ENCODE peak calls at places on chromosomes 3 and 15, in five cellular contexts. A, N, D, C and X are unnamed samples.

GRCh38 chr15:35087759-35088158 is 2.7 kb upstream of the NANOGP8 start:
- DNase-seq in A (no peak), N (no peak), D (no peak), C (no peak), X (no peak)

GRCh38 chr15:48720646-48721045 is 75.1 kb upstream of the FBN1 start:
- DNase-seq in A (no peak), N (no peak), D (no peak), C (no peak), X (no peak)

GRCh38 chr3:184375747-184376495 is 2.1 kb downstream of the THPO start:
- DNase-seq in A (no peak), N (no peak), D (no peak), C (no peak), X (no peak)

GRCh38 chr3:85875589-85875988 is 916.8 kb downstream of the CADM2 start:
- DNase-seq in A (no peak), N (no peak), D (no peak), C (no peak), X (no peak)

GRCh38 chr15:57476533-57476975 is 100.2 kb downstream of the CGNL1 start:
- DNase-seq in A (no peak), N (no peak), D (no peak), C (no peak), X (no peak)

GRCh38 chr15:25541228-25541627 is 102.4 kb upstream of the UBE3A start:
- DNase-seq in A (no peak), N (no peak), D (no peak), C (no peak), X (no peak)

GRCh38 chr3:153273767-153274443 is 111.9 kb downstream of the RAP2B start:
- DNase-seq in A (peak; percentile 32), N (no peak), D (no peak), C (no peak), X (no peak)

GRCh38 chr15:99253381-99254090 is 2.3 kb downstream of the LRRC28 start:
- DNase-seq in A (no peak), N (no peak), D (no peak), C (no peak), X (no peak)

GRCh38 chr15:26873846-26874245 is 7.0 kb downstream of the GABRA5 start:
- DNase-seq in A (no peak), N (no peak), D (no peak), C (no peak), X (peak; percentile 59)

GRCh38 chr3:46892285-46893145 is 15.0 kb downstream of the PTH1R start:
- DNase-seq in A (peak; percentile 64), N (peak; percentile 43), D (peak; percentile 24), C (no peak), X (peak; percentile 88)

GRCh38 chr3:52774901-52775864 is 2.2 kb upstream of the ITIH1 start:
- DNase-seq in A (no peak), N (no peak), D (no peak), C (no peak), X (peak; percentile 45)

GRCh38 chr3:101695779-101696372 is 9.4 kb upstream of the RPL24 start:
- DNase-seq in A (no peak), N (no peak), D (peak; percentile 61), C (no peak), X (no peak)

GRCh38 chr3:14534379-14535191 is 5.6 kb downstream of the GRIP2 start:
- DNase-seq in A (no peak), N (peak; percentile 55), D (no peak), C (no peak), X (peak; percentile 33)

GRCh38 chr3:46925585-46925934 is 48.0 kb downstream of the PTH1R start:
- DNase-seq in A (no peak), N (no peak), D (no peak), C (no peak), X (peak; percentile 89)

GRCh38 chr3:169146112-169146665 is 517.3 kb downstream of the MECOM start:
- DNase-seq in A (peak; percentile 52), N (peak; percentile 4), D (no peak), C (peak; percentile 57), X (peak; percentile 75)

GRCh38 chr3:162992741-162993140 is 1496.1 kb downstream of the OTOL1 start:
- DNase-seq in A (no peak), N (no peak), D (no peak), C (no peak), X (no peak)

GRCh38 chr15:74867562-74868458 is 5.4 kb downstream of the SCAMP2 start:
- DNase-seq in A (no peak), N (no peak), D (no peak), C (no peak), X (peak; percentile 48)

GRCh38 chr3:14789221-14789620 is 29.5 kb upstream of the FGD5 start:
- DNase-seq in A (no peak), N (no peak), D (no peak), C (no peak), X (no peak)

GRCh38 chr3:146884291-146884690 is 279.1 kb upstream of the PLSCR5 start:
- DNase-seq in A (no peak), N (no peak), D (no peak), C (no peak), X (no peak)

GRCh38 chr3:156787926-156788663 is 38.1 kb upstream of the LEKR1 start:
- DNase-seq in A (peak; percentile 92), N (no peak), D (peak; percentile 52), C (no peak), X (no peak)

GRCh38 chr3:67094769-67095168 is 96.7 kb downstream of the KBTBD8 start:
- DNase-seq in A (no peak), N (no peak), D (no peak), C (no peak), X (no peak)

GRCh38 chr15:83559310-83559966 is 94.5 kb upstream of the ADAMTSL3 start:
- DNase-seq in A (peak; percentile 86), N (peak; percentile 36), D (peak; percentile 60), C (peak; percentile 29), X (no peak)

GRCh38 chr15:92801412-92801773 is 98.7 kb upstream of the CHD2 start:
- DNase-seq in A (no peak), N (no peak), D (peak; percentile 89), C (no peak), X (no peak)

GRCh38 chr15:65460948-65461347 is 38.2 kb upstream of the IGDCC4 start:
- DNase-seq in A (no peak), N (no peak), D (no peak), C (no peak), X (no peak)

GRCh38 chr3:195068045-195068444 is 202.9 kb downstream of the XXYLT1 start:
- DNase-seq in A (no peak), N (no peak), D (no peak), C (no peak), X (no peak)